ENCODE peak calls at places on chromosomes 4 and X, in nine cellular contexts. E, X, U, M, N, B, H, J and I are unnamed samples.

GRCh38 chr4:121246698-121247097 is 82.6 kb upstream of the TNIP3 start:
- DNase-seq in E (no peak), X (no peak), U (no peak), M (no peak), N (no peak), B (no peak), H (no peak), J (no peak), I (no peak)

GRCh38 chrX:19709812-19710518 is 177.4 kb downstream of the SH3KBP1 start:
- DNase-seq in E (peak; percentile 90), X (no peak), U (no peak), M (no peak), N (peak; percentile 96), B (no peak), H (no peak), J (no peak), I (no peak)

GRCh38 chr4:174198396-174199179 is 84.9 kb downstream of the FBXO8 start:
- DNase-seq in E (peak; percentile 82), X (no peak), U (no peak), M (no peak), N (peak; percentile 71), B (no peak), H (no peak), J (no peak), I (no peak)

GRCh38 chr4:182062936-182063335 is 180.3 kb upstream of the TENM3 start:
- DNase-seq in E (peak; percentile 65), X (no peak), U (no peak), M (no peak), N (peak; percentile 62), B (peak; percentile 9), H (no peak), J (no peak), I (no peak)

GRCh38 chrX:108306086-108306485 is 132.1 kb downstream of the COL4A6 start:
- DNase-seq in E (no peak), X (no peak), U (no peak), M (no peak), N (no peak), B (no peak), H (no peak), J (no peak), I (no peak)

GRCh38 chr4:54625391-54625790 is 32.4 kb upstream of the KIT start:
- DNase-seq in E (no peak), X (no peak), U (no peak), M (no peak), N (no peak), B (no peak), H (no peak), J (no peak), I (no peak)

GRCh38 chr4:61276034-61276433 is 75.9 kb downstream of the ADGRL3 start:
- DNase-seq in E (no peak), X (no peak), U (no peak), M (no peak), N (no peak), B (no peak), H (no peak), J (no peak), I (no peak)

GRCh38 chrX:132219343-132219768 is at the start of gene RAP2C:
- DNase-seq in E (no peak), X (peak; percentile 90), U (peak; percentile 16), M (peak; percentile 87), N (peak; percentile 61), B (peak; percentile 34), H (no peak), J (peak; percentile 67), I (peak; percentile 82)

GRCh38 chr4:184825394-184826314 is at the start of gene ACSL1:
- DNase-seq in E (no peak), X (peak; percentile 97), U (peak; percentile 68), M (peak; percentile 94), N (peak; percentile 65), B (peak; percentile 29), H (peak; percentile 24), J (peak; percentile 87), I (peak; percentile 93)

GRCh38 chr4:141415651-141416050 is 195.0 kb downstream of the ZNF330 start:
- DNase-seq in E (no peak), X (no peak), U (no peak), M (no peak), N (no peak), B (no peak), H (no peak), J (no peak), I (no peak)

GRCh38 chrX:97524340-97524739 is 640.6 kb downstream of the RPA4 start:
- DNase-seq in E (no peak), X (no peak), U (no peak), M (no peak), N (no peak), B (no peak), H (no peak), J (no peak), I (no peak)

GRCh38 chrX:30949554-30949953 is 60.5 kb upstream of the TAB3 start:
- DNase-seq in E (no peak), X (no peak), U (no peak), M (no peak), N (no peak), B (no peak), H (no peak), J (no peak), I (no peak)

GRCh38 chr4:73814679-73815078 is 21.8 kb upstream of the CXCL6 start:
- DNase-seq in E (no peak), X (no peak), U (no peak), M (no peak), N (no peak), B (no peak), H (no peak), J (no peak), I (no peak)

GRCh38 chrX:66150188-66150587 is 13.9 kb upstream of the HEPH start:
- DNase-seq in E (no peak), X (no peak), U (no peak), M (no peak), N (no peak), B (no peak), H (no peak), J (no peak), I (no peak)

GRCh38 chr4:109332926-109333464 is 30.5 kb upstream of the COL25A1 start:
- DNase-seq in E (no peak), X (no peak), U (no peak), M (no peak), N (no peak), B (no peak), H (no peak), J (no peak), I (no peak)

GRCh38 chr4:185887125-185887524 is 75.1 kb upstream of the SORBS2 start:
- DNase-seq in E (no peak), X (no peak), U (no peak), M (no peak), N (no peak), B (no peak), H (no peak), J (no peak), I (no peak)

GRCh38 chr4:12973522-12973921 is 510.6 kb downstream of the RAB28 start:
- DNase-seq in E (no peak), X (no peak), U (no peak), M (no peak), N (no peak), B (no peak), H (no peak), J (no peak), I (no peak)

GRCh38 chr4:48016141-48017107 is at the start of the genes CNGA1 and NIPAL1:
- DNase-seq in E (no peak), X (peak; percentile 91), U (peak; percentile 86), M (peak; percentile 89), N (peak; percentile 78), B (peak; percentile 47), H (peak; percentile 18), J (peak; percentile 75), I (peak; percentile 92)

GRCh38 chr4:151045907-151046306 is 30.8 kb upstream of the LRBA start:
- DNase-seq in E (no peak), X (no peak), U (peak; percentile 84), M (no peak), N (no peak), B (no peak), H (peak; percentile 7), J (no peak), I (no peak)

GRCh38 chr4:142095886-142096605 is 459.7 kb downstream of the IL15 start:
- DNase-seq in E (peak; percentile 94), X (no peak), U (peak; percentile 90), M (no peak), N (peak; percentile 88), B (no peak), H (no peak), J (no peak), I (no peak)

GRCh38 chrX:48648299-48648698 is 35.3 kb upstream of the WAS start:
- DNase-seq in E (peak; percentile 29), X (peak; percentile 73), U (peak; percentile 25), M (peak; percentile 53), N (peak; percentile 59), B (peak; percentile 70), H (peak; percentile 25), J (peak; percentile 49), I (no peak)

GRCh38 chrX:1451676-1452496 is 823 bp downstream of the ASMTL start:
- DNase-seq in E (no peak), X (peak; percentile 87), U (no peak), M (peak; percentile 74), N (no peak), B (no peak), H (no peak), J (peak; percentile 67), I (peak; percentile 88)

GRCh38 chrX:148535639-148536038 is 35.2 kb downstream of the AFF2 start:
- DNase-seq in E (no peak), X (no peak), U (no peak), M (no peak), N (peak; percentile 47), B (no peak), H (no peak), J (no peak), I (no peak)

GRCh38 chr4:184384056-184384809 is 90.1 kb downstream of the IRF2 start:
- DNase-seq in E (peak; percentile 94), X (peak; percentile 80), U (no peak), M (no peak), N (peak; percentile 78), B (no peak), H (no peak), J (no peak), I (peak; percentile 76)

GRCh38 chr4:126106658-126107057 is 791.9 kb downstream of the FAT4 start:
- DNase-seq in E (no peak), X (no peak), U (no peak), M (no peak), N (peak; percentile 19), B (no peak), H (no peak), J (no peak), I (no peak)

GRCh38 chr4:16083217-16084191 is at the start of gene PROM1:
- DNase-seq in E (no peak), X (peak; percentile 73), U (peak; percentile 88), M (peak; percentile 59), N (no peak), B (no peak), H (no peak), J (no peak), I (peak; percentile 87)

GRCh38 chrX:70480660-70481018 is 36.0 kb downstream of the DLG3 start:
- DNase-seq in E (no peak), X (no peak), U (no peak), M (no peak), N (peak; percentile 41), B (no peak), H (no peak), J (no peak), I (no peak)

GRCh38 chrX:30561191-30561590 is 16.4 kb downstream of the TASL start:
- DNase-seq in E (no peak), X (no peak), U (no peak), M (no peak), N (no peak), B (no peak), H (no peak), J (no peak), I (no peak)

GRCh38 chr4:75939890-75940691 is 722 bp downstream of the NAAA start:
- DNase-seq in E (no peak), X (peak; percentile 95), U (peak; percentile 45), M (peak; percentile 93), N (peak; percentile 64), B (peak; percentile 38), H (peak; percentile 20), J (peak; percentile 85), I (peak; percentile 92)

GRCh38 chr4:138843611-138844010 is 172.0 kb upstream of the NOCT start:
- DNase-seq in E (no peak), X (no peak), U (no peak), M (no peak), N (no peak), B (no peak), H (no peak), J (no peak), I (no peak)

GRCh38 chr4:7662507-7662846 is 227.7 kb upstream of the PSAPL1 start:
- DNase-seq in E (no peak), X (peak; percentile 18), U (no peak), M (no peak), N (no peak), B (no peak), H (no peak), J (no peak), I (no peak)